ENCODE peak calls at places on chromosomes 4 and X, in four cellular contexts. One of them, this sample, is unnamed.
A peak's percentile ranks its signal among the peaks of the same experiment; 100 is the strongest.

GRCh38 chr4:25313194-25313895 is 771 bp downstream of the ZCCHC4 start:
- DNase-seq in HepG2: peak; percentile 25
- DNase-seq in A549: no peak
- DNase-seq in SK-N-SH: no peak
- DNase-seq in this sample: no peak

GRCh38 chrX:34918091-34918736 is 24.4 kb upstream of the FAM47B start:
- DNase-seq in SK-N-SH: no peak
- DNase-seq in A549: peak; percentile 42
- DNase-seq in HepG2: no peak
- DNase-seq in this sample: no peak

GRCh38 chr4:186204611-186205144 is 13.3 kb downstream of the CYP4V2 start:
- DNase-seq in A549: no peak
- DNase-seq in HepG2: no peak
- DNase-seq in SK-N-SH: no peak
- DNase-seq in this sample: no peak

GRCh38 chr4:134935320-134935719 is 733.7 kb upstream of the PABPC4L start:
- DNase-seq in A549: peak; percentile 13
- DNase-seq in SK-N-SH: peak; percentile 9
- DNase-seq in HepG2: no peak
- DNase-seq in this sample: no peak

GRCh38 chr4:27684501-27685077 is 823.9 kb downstream of the STIM2 start:
- DNase-seq in A549: peak; percentile 58
- DNase-seq in HepG2: peak; percentile 44
- DNase-seq in SK-N-SH: peak; percentile 15
- DNase-seq in this sample: peak; percentile 18

GRCh38 chr4:10173754-10174749 is 57.5 kb upstream of the WDR1 start:
- DNase-seq in A549: no peak
- DNase-seq in SK-N-SH: no peak
- DNase-seq in HepG2: no peak
- DNase-seq in this sample: no peak

GRCh38 chr4:60482921-60483351 is 717.2 kb upstream of the ADGRL3 start:
- DNase-seq in SK-N-SH: no peak
- DNase-seq in HepG2: no peak
- DNase-seq in A549: no peak
- DNase-seq in this sample: no peak

GRCh38 chr4:14143892-14144291 is 516.4 kb upstream of the BOD1L1 start:
- DNase-seq in HepG2: no peak
- DNase-seq in SK-N-SH: no peak
- DNase-seq in A549: peak; percentile 24
- DNase-seq in this sample: no peak

GRCh38 chrX:13911581-13911980 is 94.7 kb upstream of the GPM6B start:
- DNase-seq in SK-N-SH: no peak
- DNase-seq in A549: no peak
- DNase-seq in HepG2: no peak
- DNase-seq in this sample: no peak

GRCh38 chrX:149903889-149904748 is 23.1 kb downstream of the MAGEA8 start:
- DNase-seq in A549: peak; percentile 4
- DNase-seq in SK-N-SH: no peak
- DNase-seq in HepG2: peak; percentile 3
- DNase-seq in this sample: no peak

GRCh38 chr4:8547108-8547911 is 32.9 kb upstream of the GPR78 start:
- DNase-seq in HepG2: peak; percentile 12
- DNase-seq in A549: peak; percentile 35
- DNase-seq in SK-N-SH: peak; percentile 36
- DNase-seq in this sample: no peak

GRCh38 chr4:8558080-8558960 is 21.9 kb upstream of the GPR78 start:
- DNase-seq in HepG2: no peak
- DNase-seq in A549: no peak
- DNase-seq in SK-N-SH: no peak
- DNase-seq in this sample: no peak

GRCh38 chr4:88720749-88721428 is 23.3 kb upstream of the NAP1L5 start:
- DNase-seq in A549: no peak
- DNase-seq in HepG2: no peak
- DNase-seq in SK-N-SH: no peak
- DNase-seq in this sample: no peak

GRCh38 chrX:86002076-86002896 is 45.1 kb downstream of the CHM start:
- DNase-seq in SK-N-SH: no peak
- DNase-seq in A549: peak; percentile 28
- DNase-seq in HepG2: peak; percentile 83
- DNase-seq in this sample: no peak

GRCh38 chrX:104351173-104351769 is 96.5 kb upstream of the ESX1 start:
- DNase-seq in HepG2: no peak
- DNase-seq in SK-N-SH: no peak
- DNase-seq in A549: peak; percentile 61
- DNase-seq in this sample: no peak

GRCh38 chrX:110944793-110945466 is 149.3 kb upstream of the CHRDL1 start:
- DNase-seq in HepG2: no peak
- DNase-seq in SK-N-SH: peak; percentile 58
- DNase-seq in A549: no peak
- DNase-seq in this sample: peak; percentile 38

GRCh38 chr4:31983246-31983645 is 1263.1 kb downstream of the PCDH7 start:
- DNase-seq in A549: no peak
- DNase-seq in HepG2: no peak
- DNase-seq in SK-N-SH: no peak
- DNase-seq in this sample: no peak

GRCh38 chr4:24070117-24070516 is 180.3 kb upstream of the PPARGC1A start:
- DNase-seq in A549: peak; percentile 1
- DNase-seq in SK-N-SH: no peak
- DNase-seq in HepG2: peak; percentile 1
- DNase-seq in this sample: no peak

GRCh38 chr4:3248811-3249661 is at the start of gene MSANTD1:
- DNase-seq in HepG2: no peak
- DNase-seq in A549: no peak
- DNase-seq in SK-N-SH: peak; percentile 58
- DNase-seq in this sample: no peak

GRCh38 chr4:137960371-137961050 is 281.6 kb downstream of the SLC7A11 start:
- DNase-seq in SK-N-SH: no peak
- DNase-seq in HepG2: no peak
- DNase-seq in A549: no peak
- DNase-seq in this sample: no peak

GRCh38 chrX:153755136-153755535 is 8.9 kb upstream of the PLXNB3 start:
- DNase-seq in HepG2: no peak
- DNase-seq in SK-N-SH: no peak
- DNase-seq in A549: no peak
- DNase-seq in this sample: no peak

GRCh38 chrX:19765628-19766027 is 121.8 kb downstream of the SH3KBP1 start:
- DNase-seq in HepG2: peak; percentile 28
- DNase-seq in A549: no peak
- DNase-seq in SK-N-SH: no peak
- DNase-seq in this sample: no peak

GRCh38 chrX:31251336-31251735 is 179.5 kb upstream of the FTHL17 start:
- DNase-seq in A549: no peak
- DNase-seq in SK-N-SH: no peak
- DNase-seq in HepG2: no peak
- DNase-seq in this sample: no peak

GRCh38 chr4:180134116-180134866 is 2108.9 kb upstream of the TENM3 start:
- DNase-seq in A549: no peak
- DNase-seq in SK-N-SH: no peak
- DNase-seq in HepG2: no peak
- DNase-seq in this sample: no peak

GRCh38 chrX:80423000-80423399 is 2.8 kb downstream of the TENT5D start:
- DNase-seq in A549: no peak
- DNase-seq in SK-N-SH: no peak
- DNase-seq in HepG2: no peak
- DNase-seq in this sample: no peak

GRCh38 chr4:78776031-78776728 is at the start of gene BMP2K:
- DNase-seq in HepG2: peak; percentile 57
- DNase-seq in A549: peak; percentile 60
- DNase-seq in SK-N-SH: peak; percentile 95
- DNase-seq in this sample: peak; percentile 76

GRCh38 chr4:8439914-8440490 is 521 bp downstream of the ACOX3 start:
- DNase-seq in A549: peak; percentile 35
- DNase-seq in SK-N-SH: no peak
- DNase-seq in HepG2: peak; percentile 41
- DNase-seq in this sample: no peak

GRCh38 chr4:24535399-24535798 is 49.0 kb downstream of the DHX15 start:
- DNase-seq in HepG2: no peak
- DNase-seq in A549: no peak
- DNase-seq in SK-N-SH: no peak
- DNase-seq in this sample: no peak

GRCh38 chr4:100806988-100807387 is 289.2 kb upstream of the EMCN start:
- DNase-seq in HepG2: no peak
- DNase-seq in A549: no peak
- DNase-seq in SK-N-SH: no peak
- DNase-seq in this sample: no peak

GRCh38 chrX:95076449-95076848 is 1402.4 kb downstream of the FAM133A start:
- DNase-seq in HepG2: peak; percentile 2
- DNase-seq in SK-N-SH: peak; percentile 0
- DNase-seq in A549: peak; percentile 30
- DNase-seq in this sample: no peak

GRCh38 chr4:47017494-47017893 is 13.9 kb upstream of the GABRB1 start:
- DNase-seq in A549: no peak
- DNase-seq in SK-N-SH: no peak
- DNase-seq in HepG2: no peak
- DNase-seq in this sample: no peak

GRCh38 chr4:111283066-111283677 is 660.3 kb upstream of the PITX2 start:
- DNase-seq in SK-N-SH: peak; percentile 30
- DNase-seq in A549: peak; percentile 59
- DNase-seq in HepG2: peak; percentile 39
- DNase-seq in this sample: no peak

GRCh38 chr4:57078685-57079521 is 31.3 kb downstream of the IGFBP7 start:
- DNase-seq in A549: peak; percentile 55
- DNase-seq in SK-N-SH: no peak
- DNase-seq in HepG2: peak; percentile 46
- DNase-seq in this sample: no peak

GRCh38 chr4:121462660-121463261 is 81.9 kb upstream of the QRFPR start:
- DNase-seq in A549: peak; percentile 62
- DNase-seq in SK-N-SH: peak; percentile 10
- DNase-seq in HepG2: peak; percentile 57
- DNase-seq in this sample: no peak

GRCh38 chr4:186200436-186201409 is 9.4 kb downstream of the CYP4V2 start:
- DNase-seq in SK-N-SH: no peak
- DNase-seq in A549: no peak
- DNase-seq in HepG2: no peak
- DNase-seq in this sample: no peak

GRCh38 chrX:100478714-100479113 is 68.6 kb upstream of the PCDH19 start:
- DNase-seq in A549: no peak
- DNase-seq in HepG2: no peak
- DNase-seq in SK-N-SH: no peak
- DNase-seq in this sample: no peak

GRCh38 chr4:38164346-38164745 is 204.1 kb downstream of the PTTG2 start:
- DNase-seq in SK-N-SH: no peak
- DNase-seq in HepG2: no peak
- DNase-seq in A549: no peak
- DNase-seq in this sample: no peak

GRCh38 chr4:38162240-38162784 is 202.1 kb downstream of the PTTG2 start:
- DNase-seq in SK-N-SH: peak; percentile 36
- DNase-seq in A549: peak; percentile 76
- DNase-seq in HepG2: peak; percentile 96
- DNase-seq in this sample: peak; percentile 38

GRCh38 chr4:38163216-38164006 is 203.2 kb downstream of the PTTG2 start:
- DNase-seq in A549: peak; percentile 19
- DNase-seq in SK-N-SH: no peak
- DNase-seq in HepG2: no peak
- DNase-seq in this sample: no peak

GRCh38 chr4:38160487-38161207 is 200.4 kb downstream of the PTTG2 start:
- DNase-seq in SK-N-SH: no peak
- DNase-seq in A549: peak; percentile 86
- DNase-seq in HepG2: peak; percentile 98
- DNase-seq in this sample: no peak

GRCh38 chr4:38161208-38162113 is 201.3 kb downstream of the PTTG2 start:
- DNase-seq in A549: no peak
- DNase-seq in SK-N-SH: no peak
- DNase-seq in HepG2: no peak
- DNase-seq in this sample: no peak
- TF ChIP-seq EP300 in A549: no peak
- TF ChIP-seq EP300 in SK-N-SH: no peak
- TF ChIP-seq EP300 in HepG2: no peak
- TF ChIP-seq EP300 in this sample: no peak

DNA sequence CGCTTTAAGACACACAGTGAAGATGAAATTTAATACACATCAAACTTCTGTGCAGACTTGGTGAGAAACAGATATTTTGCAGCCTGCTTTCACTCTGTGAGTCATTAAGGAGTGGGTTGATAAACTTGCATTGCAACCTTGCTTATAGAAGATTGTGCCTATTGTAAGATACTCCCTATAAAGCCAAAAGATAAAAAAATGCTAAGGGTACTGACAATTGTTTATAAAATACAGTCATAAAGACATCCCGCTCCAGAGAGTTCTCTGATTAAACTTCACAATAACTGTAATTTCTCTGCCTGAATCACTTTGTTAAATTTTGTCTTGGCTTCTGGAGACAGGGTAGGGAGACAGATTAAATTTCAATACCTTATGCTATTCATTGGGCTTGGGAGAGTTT is 49.1 kb downstream of the GALNT7 start:
- DNase-seq in A549: no peak
- DNase-seq in HepG2: no peak
- DNase-seq in SK-N-SH: no peak
- DNase-seq in this sample: no peak
- TF ChIP-seq EP300 in A549: no peak
- TF ChIP-seq EP300 in HepG2: no peak
- TF ChIP-seq EP300 in SK-N-SH: no peak
- TF ChIP-seq EP300 in this sample: no peak

DNA sequence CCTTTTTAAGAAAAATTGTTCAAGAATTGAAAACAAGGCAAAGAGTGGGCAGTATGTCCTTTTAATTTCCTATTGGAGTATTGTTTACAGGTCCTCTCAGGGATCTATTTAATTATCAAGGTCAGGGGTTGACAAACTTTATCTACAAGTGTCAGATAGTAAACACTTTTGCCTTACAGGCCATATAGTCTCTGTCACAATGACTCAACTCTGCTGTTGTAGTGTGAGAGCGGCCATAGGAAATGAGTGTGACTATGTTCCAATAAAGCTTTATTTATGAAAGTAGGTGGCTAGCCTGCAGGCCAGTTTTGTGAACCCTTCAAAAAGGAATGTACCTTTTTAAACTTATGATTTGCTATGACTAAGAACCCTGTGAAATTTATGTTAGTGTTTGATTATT is 156.1 kb downstream of the GPAT3 start:
- DNase-seq in SK-N-SH: no peak
- DNase-seq in HepG2: no peak
- DNase-seq in A549: no peak
- DNase-seq in this sample: no peak
- TF ChIP-seq EP300 in SK-N-SH: no peak
- TF ChIP-seq EP300 in HepG2: no peak
- TF ChIP-seq EP300 in A549: no peak
- TF ChIP-seq EP300 in this sample: no peak

GRCh38 chr4:62450740-62451139 is 1250.6 kb downstream of the ADGRL3 start:
- DNase-seq in HepG2: no peak
- DNase-seq in SK-N-SH: no peak
- DNase-seq in A549: no peak
- DNase-seq in this sample: no peak

GRCh38 chr4:62449538-62449937 is 1249.4 kb downstream of the ADGRL3 start:
- DNase-seq in HepG2: no peak
- DNase-seq in A549: no peak
- DNase-seq in SK-N-SH: no peak
- DNase-seq in this sample: no peak

GRCh38 chr4:62457356-62457755 is 1257.2 kb downstream of the ADGRL3 start:
- DNase-seq in HepG2: no peak
- DNase-seq in A549: no peak
- DNase-seq in SK-N-SH: no peak
- DNase-seq in this sample: no peak

GRCh38 chr4:62455871-62456270 is 1255.7 kb downstream of the ADGRL3 start:
- DNase-seq in HepG2: no peak
- DNase-seq in SK-N-SH: no peak
- DNase-seq in A549: no peak
- DNase-seq in this sample: no peak

GRCh38 chr4:62454535-62454934 is 1254.4 kb downstream of the ADGRL3 start:
- DNase-seq in A549: no peak
- DNase-seq in SK-N-SH: no peak
- DNase-seq in HepG2: no peak
- DNase-seq in this sample: no peak
- TF ChIP-seq EP300 in A549: no peak
- TF ChIP-seq EP300 in SK-N-SH: no peak
- TF ChIP-seq EP300 in HepG2: no peak
- TF ChIP-seq EP300 in this sample: no peak

This sample was measured in ovary.